ENCODE peak calls at places on chromosomes 11 and 22, in seven cellular contexts. V, P, E, Q, U, Y and O are unnamed samples.

GRCh38 chr11:6544921-6545850 is 48.1 kb downstream of the DNHD1 start:
- DNase-seq in V (no peak), P (peak), E (no peak), Q (no peak), U (no peak), Y (no peak), O (no peak)

GRCh38 chr11:76119779-76120178 is 86.5 kb downstream of the WNT11 start:
- DNase-seq in V (no peak), P (no peak), E (no peak), Q (no peak), U (no peak), Y (no peak), O (no peak)

GRCh38 chr11:45527898-45528297 is 137.5 kb downstream of the CHST1 start:
- DNase-seq in V (no peak), P (no peak), E (no peak), Q (no peak), U (peak), Y (no peak), O (no peak)

GRCh38 chr11:128465946-128466688 is 121.2 kb downstream of the ETS1 start:
- DNase-seq in V (no peak), P (no peak), E (no peak), Q (no peak), U (no peak), Y (no peak), O (no peak)

GRCh38 chr11:7967097-7967496 is 1.9 kb upstream of the NLRP10 start:
- DNase-seq in V (no peak), P (no peak), E (no peak), Q (no peak), U (no peak), Y (no peak), O (no peak)

GRCh38 chr22:40443675-40444482 is 73.5 kb downstream of the SGSM3 start:
- DNase-seq in V (no peak), P (no peak), E (no peak), Q (no peak), U (no peak), Y (no peak), O (no peak)

GRCh38 chr22:29308791-29309262 is 2.4 kb downstream of the GAS2L1 start:
- DNase-seq in V (no peak), P (peak), E (peak), Q (no peak), U (peak), Y (no peak), O (no peak)

GRCh38 chr11:86940122-86940777 is 14.9 kb downstream of the FZD4 start:
- DNase-seq in V (peak), P (no peak), E (no peak), Q (no peak), U (no peak), Y (no peak), O (no peak)

GRCh38 chr22:19238900-19239299 is 52.6 kb downstream of the CLTCL1 start:
- DNase-seq in V (no peak), P (no peak), E (no peak), Q (no peak), U (no peak), Y (no peak), O (no peak)

GRCh38 chr11:29018631-29019030 is 910.4 kb downstream of the METTL15 start:
- DNase-seq in V (no peak), P (peak), E (no peak), Q (no peak), U (peak), Y (no peak), O (no peak)

GRCh38 chr11:71096751-71097388 is 155.5 kb downstream of the SHANK2 start:
- DNase-seq in V (no peak), P (no peak), E (no peak), Q (no peak), U (no peak), Y (no peak), O (no peak)

GRCh38 chr22:45212306-45212709 is 28.4 kb downstream of the KIAA0930 start:
- DNase-seq in V (no peak), P (peak), E (no peak), Q (peak), U (peak), Y (no peak), O (no peak)

GRCh38 chr11:119421941-119422504 is 949 bp downstream of the THY1 start:
- DNase-seq in V (no peak), P (peak), E (no peak), Q (peak), U (no peak), Y (peak), O (no peak)

GRCh38 chr11:3086671-3087150 is 29.5 kb upstream of the CARS1 start:
- DNase-seq in V (no peak), P (no peak), E (no peak), Q (no peak), U (no peak), Y (no peak), O (no peak)